ENCODE peak calls at places on chromosomes 5 and 9, in six cellular contexts. V, I, Z, G, B and E are unnamed samples.

GRCh38 chr9:133144142-133144886 is 19.4 kb downstream of the GBGT1 start:
- DNase-seq in V (peak), I (peak), Z (peak), G (peak), B (peak), E (peak)

GRCh38 chr9:95572370-95573151 is 55.8 kb upstream of the PTCH1 start:
- DNase-seq in V (no peak), I (peak), Z (no peak), G (no peak), B (no peak), E (no peak)

GRCh38 chr5:169416583-169417196 is 115.8 kb upstream of the SLIT3 start:
- DNase-seq in V (no peak), I (peak), Z (no peak), G (no peak), B (peak), E (no peak)

GRCh38 chr9:88776717-88777497 is 214.4 kb upstream of the S1PR3 start:
- DNase-seq in V (no peak), I (no peak), Z (no peak), G (no peak), B (peak), E (no peak)

GRCh38 chr5:152178350-152178699 is 226.8 kb downstream of the NMUR2 start:
- DNase-seq in V (no peak), I (no peak), Z (no peak), G (no peak), B (no peak), E (no peak)

GRCh38 chr5:13591621-13592020 is 352.9 kb downstream of the DNAH5 start:
- DNase-seq in V (no peak), I (no peak), Z (no peak), G (no peak), B (peak), E (no peak)

GRCh38 chr5:140595538-140595937 is 30.9 kb downstream of the SLC35A4 start:
- DNase-seq in V (no peak), I (peak), Z (no peak), G (peak), B (no peak), E (no peak)

GRCh38 chr5:31251032-31251431 is 57.5 kb downstream of the CDH6 start:
- DNase-seq in V (no peak), I (no peak), Z (no peak), G (no peak), B (no peak), E (no peak)

GRCh38 chr9:128384801-128385492 is 13.8 kb downstream of the URM1 start:
- DNase-seq in V (no peak), I (no peak), Z (no peak), G (no peak), B (peak), E (no peak)

GRCh38 chr5:14873093-14873492 is 1.5 kb upstream of the ANKH start:
- DNase-seq in V (no peak), I (no peak), Z (no peak), G (no peak), B (no peak), E (peak)

GRCh38 chr9:12954441-12954840 is 179.6 kb downstream of the LURAP1L start:
- DNase-seq in V (no peak), I (no peak), Z (no peak), G (no peak), B (no peak), E (no peak)

GRCh38 chr5:124806026-124806856 is 59.8 kb upstream of the ZNF608 start:
- DNase-seq in V (no peak), I (peak), Z (peak), G (peak), B (no peak), E (no peak)

GRCh38 chr5:57499262-57500050 is 16.8 kb upstream of the ACTBL2 start:
- DNase-seq in V (no peak), I (peak), Z (peak), G (no peak), B (peak), E (no peak)

GRCh38 chr9:133762488-133763271 is 24.5 kb upstream of the SARDH start:
- DNase-seq in V (no peak), I (peak), Z (peak), G (no peak), B (no peak), E (no peak)

GRCh38 chr5:169545762-169546161 is 37.8 kb upstream of the SPDL1 start:
- DNase-seq in V (no peak), I (no peak), Z (no peak), G (no peak), B (peak), E (no peak)

GRCh38 chr5:135016926-135017325 is 17.1 kb downstream of the PITX1 start:
- DNase-seq in V (no peak), I (no peak), Z (no peak), G (no peak), B (no peak), E (no peak)

GRCh38 chr5:30551614-30552013 is 641.9 kb upstream of the CDH6 start:
- DNase-seq in V (no peak), I (no peak), Z (no peak), G (no peak), B (no peak), E (no peak)

GRCh38 chr9:15936316-15936869 is 383.6 kb downstream of the CCDC171 start:
- DNase-seq in V (no peak), I (peak), Z (peak), G (no peak), B (no peak), E (no peak)

GRCh38 chr5:107338341-107338740 is 332.4 kb downstream of the EFNA5 start:
- DNase-seq in V (no peak), I (no peak), Z (no peak), G (no peak), B (peak), E (no peak)

GRCh38 chr5:126433708-126434107 is 10.5 kb downstream of the GRAMD2B start:
- DNase-seq in V (no peak), I (no peak), Z (no peak), G (no peak), B (no peak), E (no peak)